ENCODE peak calls at places on chromosomes 6 and 20, in five cellular contexts. One of them, this sample, is unnamed.
A peak's percentile ranks its signal among the peaks of the same experiment; 100 is the strongest.

GRCh38 chr6:11263185-11263817 is 30.8 kb upstream of the NEDD9 start:
- DNase-seq in breast epithelium: peak; percentile 72
- DNase-seq in type B pancreatic cell: peak; percentile 43
- DNase-seq in HCT116: no peak
- DNase-seq in suprapubic skin: no peak
- DNase-seq in this sample: peak; percentile 36

GRCh38 chr6:125255201-125255600 is 46.6 kb downstream of the HDDC2 start:
- DNase-seq in breast epithelium: no peak
- DNase-seq in type B pancreatic cell: no peak
- DNase-seq in HCT116: no peak
- DNase-seq in suprapubic skin: no peak
- DNase-seq in this sample: no peak

GRCh38 chr20:57870597-57871236 is 160.9 kb upstream of the PMEPA1 start:
- DNase-seq in breast epithelium: no peak
- DNase-seq in type B pancreatic cell: peak; percentile 40
- DNase-seq in HCT116: no peak
- DNase-seq in suprapubic skin: no peak
- DNase-seq in this sample: peak; percentile 58

GRCh38 chr6:128519132-128519930 is 1.1 kb downstream of the PTPRK start:
- DNase-seq in breast epithelium: peak; percentile 56
- DNase-seq in type B pancreatic cell: peak; percentile 73
- DNase-seq in HCT116: no peak
- DNase-seq in suprapubic skin: peak; percentile 73
- DNase-seq in this sample: peak; percentile 88

GRCh38 chr6:23446394-23447001 is 679.5 kb upstream of the NRSN1 start:
- DNase-seq in breast epithelium: no peak
- DNase-seq in type B pancreatic cell: no peak
- DNase-seq in HCT116: peak; percentile 1
- DNase-seq in suprapubic skin: no peak
- DNase-seq in this sample: no peak

GRCh38 chr6:91304506-91304905 is 717.6 kb upstream of the MAP3K7 start:
- DNase-seq in breast epithelium: no peak
- DNase-seq in type B pancreatic cell: no peak
- DNase-seq in HCT116: no peak
- DNase-seq in suprapubic skin: no peak
- DNase-seq in this sample: no peak

GRCh38 chr20:53957421-53958172 is 112.8 kb downstream of the BCAS1 start:
- DNase-seq in breast epithelium: no peak
- DNase-seq in type B pancreatic cell: no peak
- DNase-seq in HCT116: no peak
- DNase-seq in suprapubic skin: no peak
- DNase-seq in this sample: no peak

GRCh38 chr6:151018911-151019795 is 153.7 kb downstream of the MTHFD1L start:
- DNase-seq in breast epithelium: no peak
- DNase-seq in type B pancreatic cell: no peak
- DNase-seq in HCT116: no peak
- DNase-seq in suprapubic skin: no peak
- DNase-seq in this sample: no peak

GRCh38 chr20:46230811-46231282 is 77.5 kb downstream of the CDH22 start:
- DNase-seq in breast epithelium: no peak
- DNase-seq in type B pancreatic cell: no peak
- DNase-seq in HCT116: no peak
- DNase-seq in suprapubic skin: no peak
- DNase-seq in this sample: no peak

GRCh38 chr20:45032781-45033180 is 66.5 kb downstream of the STK4 start:
- DNase-seq in breast epithelium: no peak
- DNase-seq in type B pancreatic cell: no peak
- DNase-seq in HCT116: no peak
- DNase-seq in suprapubic skin: no peak
- DNase-seq in this sample: no peak

GRCh38 chr6:44060622-44061374 is 66.5 kb downstream of the MRPL14 start:
- DNase-seq in breast epithelium: peak; percentile 69
- DNase-seq in type B pancreatic cell: no peak
- DNase-seq in HCT116: no peak
- DNase-seq in suprapubic skin: no peak
- DNase-seq in this sample: no peak

GRCh38 chr20:59955131-59955796 is 3.0 kb upstream of the CDH26 start:
- DNase-seq in breast epithelium: no peak
- DNase-seq in type B pancreatic cell: no peak
- DNase-seq in HCT116: peak; percentile 12
- DNase-seq in suprapubic skin: no peak
- DNase-seq in this sample: no peak

GRCh38 chr20:62133864-62134263 is 9.3 kb downstream of the PSMA7 start:
- DNase-seq in breast epithelium: no peak
- DNase-seq in type B pancreatic cell: no peak
- DNase-seq in HCT116: no peak
- DNase-seq in suprapubic skin: no peak
- DNase-seq in this sample: no peak
- TF ChIP-seq CTCF in breast epithelium: no peak
- TF ChIP-seq CTCF in type B pancreatic cell: peak; percentile 45
- TF ChIP-seq CTCF in HCT116: no peak
- TF ChIP-seq CTCF in suprapubic skin: no peak
- TF ChIP-seq CTCF in this sample: no peak

DNA sequence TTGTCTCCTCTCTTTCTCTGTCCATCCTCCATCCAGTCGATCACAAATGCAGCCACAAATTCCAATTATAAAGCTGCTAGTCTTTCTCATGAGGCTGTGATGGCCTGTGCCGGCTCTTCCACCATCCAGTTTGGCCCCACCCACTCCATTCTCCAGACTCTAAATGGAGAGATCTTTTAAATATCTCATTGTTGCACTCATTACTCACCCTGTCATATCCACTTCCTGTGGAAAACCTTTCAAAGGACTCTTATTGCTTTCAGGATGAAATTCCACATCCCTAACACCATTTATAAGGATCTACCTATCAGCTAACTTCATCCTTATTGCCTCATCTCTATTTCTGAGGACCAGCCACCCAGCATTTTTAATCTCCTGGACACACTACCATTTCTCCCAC is 70.6 kb downstream of the NRN1 start:
- DNase-seq in breast epithelium: no peak
- DNase-seq in type B pancreatic cell: no peak
- DNase-seq in HCT116: no peak
- DNase-seq in suprapubic skin: no peak
- DNase-seq in this sample: no peak
- TF ChIP-seq CTCF in breast epithelium: no peak
- TF ChIP-seq CTCF in type B pancreatic cell: no peak
- TF ChIP-seq CTCF in HCT116: no peak
- TF ChIP-seq CTCF in suprapubic skin: no peak
- TF ChIP-seq CTCF in this sample: no peak

DNA sequence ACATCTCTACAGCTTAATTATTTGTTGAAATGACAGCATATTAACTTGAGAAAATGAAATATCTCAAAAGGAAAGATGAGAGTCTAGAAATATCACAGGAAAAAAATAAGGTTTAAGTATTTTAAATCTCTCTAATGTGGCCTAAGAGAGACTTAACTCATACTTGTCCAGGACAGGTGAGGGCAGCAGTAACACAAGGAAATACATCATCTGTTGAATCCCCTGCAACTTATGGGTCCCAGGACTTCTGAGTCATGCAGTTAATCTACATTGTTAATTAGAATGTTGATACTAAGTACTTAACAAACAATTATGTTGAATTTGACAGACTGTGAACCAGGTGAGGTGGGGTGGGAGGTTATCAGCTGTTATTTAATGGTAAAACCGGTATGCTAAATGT is 87.8 kb downstream of the CEP57L1 start:
- DNase-seq in breast epithelium: no peak
- DNase-seq in type B pancreatic cell: no peak
- DNase-seq in HCT116: no peak
- DNase-seq in suprapubic skin: no peak
- DNase-seq in this sample: no peak
- TF ChIP-seq CTCF in breast epithelium: no peak
- TF ChIP-seq CTCF in type B pancreatic cell: no peak
- TF ChIP-seq CTCF in HCT116: peak; percentile 32
- TF ChIP-seq CTCF in suprapubic skin: no peak
- TF ChIP-seq CTCF in this sample: no peak

DNA sequence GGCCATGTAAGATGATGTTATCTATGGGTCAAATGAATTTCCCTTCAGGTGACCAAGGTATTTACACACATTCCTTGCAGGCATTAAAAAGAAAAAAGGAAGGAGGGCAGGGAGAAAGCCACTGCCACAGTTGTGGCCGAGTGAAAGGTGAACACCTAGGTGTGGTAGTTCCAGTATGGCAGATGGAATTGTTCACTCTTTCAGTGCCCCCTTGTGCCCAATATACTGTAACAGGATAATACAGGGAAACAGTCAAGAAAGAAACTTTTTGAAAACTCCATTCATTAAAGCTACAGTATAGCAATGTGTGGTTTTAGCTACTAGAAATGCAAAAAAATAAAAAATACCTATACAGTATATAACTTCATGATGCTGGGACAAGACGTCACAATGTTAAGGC is 52.1 kb downstream of the BMP2 start:
- DNase-seq in breast epithelium: no peak
- DNase-seq in type B pancreatic cell: no peak
- DNase-seq in HCT116: no peak
- DNase-seq in suprapubic skin: no peak
- DNase-seq in this sample: no peak
- TF ChIP-seq CTCF in breast epithelium: no peak
- TF ChIP-seq CTCF in type B pancreatic cell: no peak
- TF ChIP-seq CTCF in HCT116: no peak
- TF ChIP-seq CTCF in suprapubic skin: no peak
- TF ChIP-seq CTCF in this sample: no peak

GRCh38 chr6:15569035-15569995 is 93.5 kb downstream of the DTNBP1 start:
- DNase-seq in breast epithelium: no peak
- DNase-seq in type B pancreatic cell: no peak
- DNase-seq in HCT116: no peak
- DNase-seq in suprapubic skin: no peak
- DNase-seq in this sample: no peak
- TF ChIP-seq CTCF in breast epithelium: no peak
- TF ChIP-seq CTCF in type B pancreatic cell: no peak
- TF ChIP-seq CTCF in HCT116: no peak
- TF ChIP-seq CTCF in suprapubic skin: no peak
- TF ChIP-seq CTCF in this sample: no peak

DNA sequence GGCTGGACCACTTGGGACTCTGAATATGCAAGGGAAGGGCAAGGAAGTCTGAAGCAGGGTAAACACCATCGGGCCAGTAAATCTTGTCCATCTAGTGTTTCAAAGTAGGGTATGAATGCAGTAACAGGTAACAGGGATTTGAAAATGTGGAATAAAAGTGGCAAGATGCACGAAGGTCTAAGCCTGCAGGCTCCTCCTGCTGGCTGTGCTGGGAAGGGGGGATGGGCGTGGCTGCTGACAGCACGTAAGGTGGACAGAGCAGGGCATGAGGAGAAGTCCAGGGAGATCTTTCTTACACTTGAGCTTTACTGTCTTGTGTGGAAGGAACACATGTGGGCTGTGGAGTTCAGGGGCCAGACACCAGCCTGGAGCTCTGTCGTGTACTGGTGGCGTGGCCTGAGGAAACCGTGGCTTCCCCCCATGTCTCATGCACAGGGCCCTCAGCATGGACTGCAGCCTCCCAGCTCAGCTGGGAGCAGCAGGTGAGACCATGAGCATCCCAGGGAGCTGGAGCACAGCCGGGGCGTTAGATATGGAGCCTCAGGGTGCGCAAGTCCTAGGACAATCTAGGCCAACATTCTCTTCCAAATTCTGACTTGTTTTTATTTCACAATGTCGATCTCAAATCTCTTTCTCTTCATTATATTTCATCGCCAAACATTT is 84.5 kb downstream of the SLC22A23 start:
- DNase-seq in breast epithelium: no peak
- DNase-seq in type B pancreatic cell: no peak
- DNase-seq in HCT116: no peak
- DNase-seq in suprapubic skin: no peak
- DNase-seq in this sample: no peak
- TF ChIP-seq CTCF in breast epithelium: no peak
- TF ChIP-seq CTCF in type B pancreatic cell: no peak
- TF ChIP-seq CTCF in HCT116: no peak
- TF ChIP-seq CTCF in suprapubic skin: no peak
- TF ChIP-seq CTCF in this sample: no peak

DNA sequence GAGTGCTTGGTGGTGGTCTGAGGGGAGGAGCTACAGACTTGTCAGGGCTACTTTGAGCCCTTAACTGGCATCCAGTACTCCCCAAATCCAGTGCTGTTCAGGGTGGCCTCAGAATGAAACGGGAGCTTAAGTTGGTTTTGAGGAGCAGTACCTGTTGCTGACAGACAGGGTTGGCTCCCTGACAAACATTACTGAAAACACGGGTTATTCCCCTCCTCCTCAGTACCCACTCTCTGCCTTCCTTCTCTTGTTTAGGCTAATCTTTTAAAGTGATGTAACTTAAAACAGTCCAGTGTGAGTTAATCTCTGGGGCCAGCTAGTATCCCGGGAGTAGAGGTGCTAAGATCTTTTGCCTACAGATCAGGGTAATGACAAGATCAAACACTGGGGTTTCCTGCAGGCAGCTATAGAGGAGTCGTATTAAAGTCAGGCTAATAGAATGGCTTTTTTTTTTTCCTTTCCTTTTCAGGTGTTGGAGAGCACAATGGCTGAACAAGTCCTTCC is 3.7 kb downstream of the TNFAIP3 start:
- DNase-seq in breast epithelium: no peak
- DNase-seq in type B pancreatic cell: no peak
- DNase-seq in HCT116: no peak
- DNase-seq in suprapubic skin: no peak
- DNase-seq in this sample: no peak
- TF ChIP-seq CTCF in breast epithelium: peak; percentile 13
- TF ChIP-seq CTCF in type B pancreatic cell: peak; percentile 31
- TF ChIP-seq CTCF in HCT116: no peak
- TF ChIP-seq CTCF in suprapubic skin: peak; percentile 29
- TF ChIP-seq CTCF in this sample: no peak

DNA sequence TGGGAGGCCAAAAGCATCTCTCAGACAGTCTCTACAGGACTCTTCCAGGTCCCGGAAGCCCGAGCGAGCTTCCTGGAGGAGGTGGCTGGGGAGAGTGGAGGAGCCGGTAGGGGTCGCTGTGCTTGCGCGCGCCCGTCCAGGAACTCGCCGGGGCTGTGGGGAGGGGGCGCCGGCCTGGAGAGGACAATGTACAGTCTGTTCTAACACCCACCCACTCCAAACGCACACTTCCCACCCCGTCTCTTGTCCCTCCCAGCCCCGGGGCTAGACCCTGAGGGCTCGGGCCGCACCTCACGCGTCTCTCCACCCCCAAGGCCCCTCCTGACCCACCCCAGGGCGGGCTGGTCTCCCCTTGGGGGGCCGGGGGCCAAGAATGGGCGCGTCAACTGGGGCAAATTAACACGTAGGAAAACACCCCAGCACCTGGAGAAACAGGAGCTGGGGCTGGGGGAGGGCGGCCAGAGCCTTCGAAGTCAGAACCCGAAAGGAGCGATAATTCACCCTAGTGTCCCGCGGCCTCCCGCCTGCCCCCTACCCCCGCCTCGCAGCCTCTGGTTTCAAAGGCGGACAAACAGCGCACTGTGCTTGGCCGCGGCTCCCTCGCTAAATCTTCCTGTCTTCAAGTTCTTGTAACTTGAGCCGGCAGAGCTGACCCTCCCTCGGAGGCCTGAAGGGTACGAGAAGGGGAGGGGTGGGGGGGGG is 103.2 kb upstream of the FOXP4 start:
- DNase-seq in breast epithelium: peak; percentile 38
- DNase-seq in type B pancreatic cell: peak; percentile 89
- DNase-seq in HCT116: no peak
- DNase-seq in suprapubic skin: no peak
- DNase-seq in this sample: peak; percentile 86
- TF ChIP-seq CTCF in breast epithelium: no peak
- TF ChIP-seq CTCF in type B pancreatic cell: peak; percentile 98
- TF ChIP-seq CTCF in HCT116: no peak
- TF ChIP-seq CTCF in suprapubic skin: peak; percentile 29
- TF ChIP-seq CTCF in this sample: no peak

DNA sequence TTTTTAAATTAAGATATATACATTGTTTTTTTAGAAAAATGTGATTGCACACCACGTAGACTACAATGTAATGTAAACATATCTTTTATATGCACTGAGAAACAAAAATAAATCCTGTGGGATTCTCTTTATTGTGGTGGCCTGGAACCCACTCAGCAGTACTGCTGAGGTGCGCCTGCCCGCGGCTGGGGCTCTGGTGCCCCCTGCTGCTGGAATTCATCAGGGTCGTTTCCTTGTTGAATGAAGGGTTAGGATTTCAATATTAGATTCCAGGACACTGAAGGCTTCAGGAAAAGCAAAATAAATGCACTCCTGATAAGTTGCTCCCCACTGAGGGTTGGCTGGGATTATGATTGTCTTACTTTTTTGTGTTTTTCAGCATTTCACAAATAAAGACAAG is 175.8 kb upstream of the GGTLC1 start:
- DNase-seq in breast epithelium: no peak
- DNase-seq in type B pancreatic cell: no peak
- DNase-seq in HCT116: no peak
- DNase-seq in suprapubic skin: no peak
- DNase-seq in this sample: no peak
- TF ChIP-seq CTCF in breast epithelium: no peak
- TF ChIP-seq CTCF in type B pancreatic cell: peak; percentile 69
- TF ChIP-seq CTCF in HCT116: no peak
- TF ChIP-seq CTCF in suprapubic skin: no peak
- TF ChIP-seq CTCF in this sample: no peak